ENCODE peak calls at places on chromosomes 3 and 15, in eight cellular contexts. W is stimulated activated CD4-positive, alpha-beta T cell treated with anti-CD3 and anti-CD28 coated beads, Interleukin-4, amount 100 ng/mL, for 1 hour; H is EL; E is neural crest cell; V is Right ventricle myocardium inferior; M is dorsolateral prefrontal cortex; D is fibroblast of mammary gland; J is NCI-H1417. Q is an unnamed sample.

GRCh38 chr3:56796202-56796601 is 5.5 kb downstream of the ARHGEF3 start:
- DNase-seq in H (peak), M (no peak), E (no peak), V (no peak), J (no peak), W (no peak), D (peak), Q (no peak)

GRCh38 chr15:99014803-99015676 is 7.4 kb upstream of the PGPEP1L start:
- DNase-seq in J (peak), H (peak), W (peak), E (peak), V (peak), D (peak), M (no peak), Q (no peak)

GRCh38 chr3:159988617-159989251 is at the start of gene IL12A:
- DNase-seq in H (peak), M (peak), V (peak), E (peak), W (peak), J (peak), D (peak), Q (peak)

GRCh38 chr3:170049146-170050000 is 11.6 kb downstream of the GPR160 start:
- DNase-seq in J (no peak), D (peak), H (peak), V (no peak), E (no peak), M (no peak), W (no peak), Q (no peak)

GRCh38 chr15:67724679-67725365 is 100.5 kb upstream of the SKOR1 start:
- DNase-seq in H (no peak), E (no peak), D (no peak), V (no peak), J (no peak), M (no peak), W (no peak), Q (peak)

GRCh38 chr3:144237351-144237750 is 265.7 kb downstream of the DIPK2A start:
- DNase-seq in V (no peak), J (peak), W (no peak), E (no peak), M (peak), H (no peak), D (no peak), Q (no peak)

GRCh38 chr15:27499719-27500118 is 528.7 kb downstream of the GABRG3 start:
- DNase-seq in H (no peak), E (no peak), W (no peak), M (no peak), J (no peak), V (no peak), D (no peak), Q (no peak)

GRCh38 chr15:32646304-32646703 is 4.8 kb downstream of the SCG5 start:
- DNase-seq in H (no peak), J (peak), W (no peak), M (no peak), V (no peak), E (no peak), D (no peak), Q (no peak)

GRCh38 chr3:134743006-134743405 is 52.1 kb upstream of the EPHB1 start:
- DNase-seq in E (no peak), H (no peak), W (no peak), M (no peak), V (no peak), D (no peak), J (no peak), Q (no peak)

GRCh38 chr15:93302080-93302765 is 213.2 kb upstream of the RGMA start:
- DNase-seq in W (no peak), M (peak), J (no peak), E (no peak), H (no peak), D (no peak), V (no peak), Q (no peak)

Q was measured in AML-193.